ENCODE peak calls at places on chromosomes 11 and 22, in ten cellular contexts. P is lower lobe of right lung; G is cardiac muscle cell; D is OCI-LY7; X is heart left ventricle; A is lung; C is HCT116; I is heart right ventricle; B is CD8-positive, alpha-beta T cell; S is right lobe of liver. V is an unnamed sample.

GRCh38 chr11:1727861-1728260 is 22.5 kb downstream of the IFITM10 start:
- DNase-seq in D (no peak), A (no peak), I (no peak), B (no peak), C (no peak), P (no peak), X (no peak), S (no peak), G (no peak), V (no peak)

GRCh38 chr11:40129276-40129675 is 1330.2 kb downstream of the LRRC4C start:
- DNase-seq in G (peak; percentile 1), X (no peak), A (no peak), C (no peak), B (no peak), D (no peak), P (no peak), I (no peak), S (no peak), V (no peak)

GRCh38 chr11:46726206-46726862 is 7.3 kb downstream of the F2 start:
- DNase-seq in X (no peak), A (no peak), P (peak; percentile 41), D (no peak), C (no peak), G (no peak), S (no peak), I (no peak), B (no peak), V (no peak)

GRCh38 chr11:128271401-128271800 is 316.0 kb downstream of the ETS1 start:
- DNase-seq in S (no peak), D (no peak), A (no peak), I (no peak), P (no peak), B (no peak), C (no peak), G (no peak), X (no peak), V (peak; percentile 44)

GRCh38 chr11:26522912-26523610 is 49.0 kb downstream of the MUC15 start:
- DNase-seq in A (no peak), S (no peak), G (peak; percentile 21), C (no peak), B (no peak), I (no peak), X (no peak), D (peak; percentile 28), P (no peak), V (no peak)

GRCh38 chr11:133219543-133219942 is 312.8 kb downstream of the OPCML start:
- DNase-seq in D (no peak), I (no peak), C (no peak), B (no peak), A (no peak), P (no peak), X (no peak), G (no peak), S (no peak), V (no peak)

GRCh38 chr11:93487032-93487483 is 56.1 kb downstream of the SMCO4 start:
- DNase-seq in I (no peak), G (no peak), C (no peak), P (no peak), B (no peak), S (peak; percentile 81), X (no peak), A (no peak), D (no peak), V (no peak)

GRCh38 chr22:27250418-27250817 is 551.1 kb downstream of the MN1 start:
- DNase-seq in G (no peak), A (no peak), S (no peak), B (no peak), X (no peak), P (no peak), D (no peak), C (no peak), I (no peak), V (no peak)

GRCh38 chr11:41383768-41384167 is 75.7 kb downstream of the LRRC4C start:
- DNase-seq in D (no peak), B (no peak), A (no peak), C (no peak), G (no peak), P (no peak), I (no peak), X (no peak), S (no peak), V (no peak)

GRCh38 chr22:27804683-27805297 is 3.2 kb upstream of the MN1 start:
- DNase-seq in A (peak; percentile 46), C (no peak), P (no peak), B (peak; percentile 49), S (peak; percentile 60), D (peak; percentile 64), G (peak; percentile 79), X (peak; percentile 71), I (peak; percentile 70), V (no peak)

GRCh38 chr11:46712874-46713576 is 6.0 kb upstream of the F2 start:
- DNase-seq in D (no peak), A (no peak), P (no peak), I (no peak), G (no peak), C (no peak), B (no peak), X (no peak), S (no peak), V (no peak)

GRCh38 chr11:7321708-7322448 is 70.2 kb downstream of the SYT9 start:
- DNase-seq in B (no peak), I (no peak), S (no peak), D (no peak), P (no peak), A (no peak), C (no peak), X (no peak), G (no peak), V (no peak)

GRCh38 chr11:17389205-17389956 is 922 bp upstream of the KCNJ11 start:
- DNase-seq in P (peak; percentile 86), I (peak; percentile 78), X (peak; percentile 67), B (peak; percentile 83), S (peak; percentile 83), A (peak; percentile 82), G (peak; percentile 40), D (peak; percentile 87), C (peak; percentile 69), V (peak; percentile 76)
- H3K27ac ChIP-seq in P (no peak overlapping the region), I (peak overlapping the region; percentile 61), X (peak overlapping the region; percentile 8), B (no peak overlapping the region), S (no peak overlapping the region), A (peak overlapping the region; percentile 62), G (no peak overlapping the region), D (peak overlapping the region; percentile 80), C (peak overlapping the region; percentile 46), V (no peak overlapping the region)

GRCh38 chr22:46734830-46735453 is 3.1 kb downstream of the CERK start:
- DNase-seq in B (peak; percentile 74), C (no peak), G (no peak), X (no peak), A (peak; percentile 63), S (peak; percentile 60), D (peak; percentile 88), P (peak; percentile 79), I (no peak), V (peak; percentile 57)

GRCh38 chr22:46737976-46738641 is at the start of gene CERK:
- DNase-seq in A (peak; percentile 81), C (no peak), D (peak; percentile 58), S (peak; percentile 86), X (peak; percentile 86), B (peak; percentile 70), G (peak; percentile 82), P (peak; percentile 75), I (peak; percentile 91), V (peak; percentile 70)

GRCh38 chr22:46735747-46736608 is 2.1 kb downstream of the CERK start:
- DNase-seq in G (no peak), S (peak; percentile 43), I (no peak), D (no peak), C (no peak), X (no peak), P (no peak), A (no peak), B (no peak), V (no peak)

GRCh38 chr22:46737105-46737975 is 712 bp downstream of the CERK start:
- DNase-seq in D (peak; percentile 69), C (no peak), A (no peak), G (peak; percentile 36), S (peak; percentile 61), B (peak; percentile 57), X (peak; percentile 52), I (peak; percentile 48), P (no peak), V (peak; percentile 51)

GRCh38 chr22:46736705-46737104 is 1.3 kb downstream of the CERK start:
- DNase-seq in P (no peak), C (no peak), D (no peak), B (no peak), S (no peak), A (no peak), X (no peak), I (no peak), G (no peak), V (no peak)
- H3K27ac ChIP-seq in P (peak overlapping the region; percentile 84), C (no peak overlapping the region), D (no peak overlapping the region), B (peak overlapping the region; percentile 59), S (peak overlapping the region; percentile 90), A (peak overlapping the region; percentile 50), X (peak overlapping the region; percentile 97), I (peak overlapping the region; percentile 98), G (no peak overlapping the region), V (peak overlapping the region; percentile 84)

DNA sequence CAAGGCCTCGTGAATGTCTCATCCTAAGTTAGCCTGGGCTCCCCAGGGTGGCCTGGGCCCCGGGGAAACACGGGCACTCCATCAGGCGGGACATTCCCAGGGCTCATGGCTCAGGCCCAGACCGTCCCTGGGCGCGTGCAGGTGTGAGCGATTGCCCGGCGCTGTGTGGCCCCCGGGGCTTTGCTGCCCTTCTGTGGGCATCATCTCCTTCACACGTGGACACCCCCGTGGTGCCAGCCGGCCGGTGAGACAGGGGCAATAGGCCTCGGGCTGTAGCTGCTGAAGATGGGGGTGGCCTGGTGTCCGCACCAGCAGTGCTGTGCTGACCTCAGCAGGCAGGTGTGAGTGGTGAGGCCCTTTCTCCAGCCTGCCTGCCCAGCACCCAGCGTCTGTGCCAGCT is 4.6 kb upstream of the SELENOO start:
- DNase-seq in S (no peak), C (no peak), D (no peak), I (no peak), P (no peak), B (no peak), G (no peak), A (no peak), X (no peak), V (no peak)
- H3K27ac ChIP-seq in S (no peak overlapping the region), C (no peak overlapping the region), D (no peak overlapping the region), I (no peak overlapping the region), P (no peak overlapping the region), B (no peak overlapping the region), G (no peak overlapping the region), A (no peak overlapping the region), X (no peak overlapping the region), V (no peak overlapping the region)

DNA sequence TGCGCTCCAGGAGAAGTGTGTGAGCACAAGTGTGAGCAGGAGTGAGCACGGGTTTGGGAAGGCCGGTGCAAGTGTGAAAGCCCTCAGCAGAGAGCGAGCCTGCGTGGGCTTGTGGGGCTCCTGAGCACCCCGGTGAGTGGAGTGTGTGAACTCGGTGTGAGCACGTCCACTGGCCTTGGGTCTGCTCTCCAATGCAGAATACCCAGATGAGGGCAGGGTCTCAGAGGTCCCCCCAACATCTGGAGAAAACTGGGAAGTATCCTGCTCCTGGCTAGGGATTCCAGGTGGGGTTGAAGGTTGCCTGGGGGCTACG is 1.2 kb downstream of the ESRRA start:
- DNase-seq in C (no peak), I (no peak), S (no peak), D (no peak), B (no peak), P (no peak), X (no peak), G (no peak), A (no peak), V (no peak)
- H3K27ac ChIP-seq in C (peak overlapping the region; percentile 96), I (peak overlapping the region; percentile 98), S (peak overlapping the region; percentile 83), D (peak overlapping the region; percentile 55), B (peak overlapping the region; percentile 61), P (peak overlapping the region; percentile 87), X (peak overlapping the region; percentile 98), G (peak overlapping the region; percentile 88), A (peak overlapping the region; percentile 93), V (peak overlapping the region; percentile 79)

GRCh38 chr11:43937434-43938411 is 4.7 kb upstream of the C11orf96 start:
- DNase-seq in A (no peak), S (no peak), P (no peak), X (no peak), B (no peak), G (peak; percentile 70), I (no peak), D (no peak), C (peak; percentile 27), V (no peak)
- H3K27ac ChIP-seq in A (peak overlapping the region; percentile 42), S (peak overlapping the region; percentile 33), P (peak overlapping the region; percentile 24), X (no peak overlapping the region), B (no peak overlapping the region), G (no peak overlapping the region), I (no peak overlapping the region), D (no peak overlapping the region), C (peak overlapping the region; percentile 12), V (no peak overlapping the region)

V was measured in CD4-positive, CD25-positive, alpha-beta regulatory T cell.